ENCODE peak calls at places on chromosomes 13 and 19, in four cellular contexts. One of them, this sample, is unnamed.

GRCh38 chr19:21483589-21484170 is 21.7 kb upstream of the ZNF429 start:
- DNase-seq in body of pancreas: peak
- DNase-seq in fibroblast of pulmonary artery: peak
- DNase-seq in right atrium auricular region: no peak
- DNase-seq in this sample: no peak

GRCh38 chr13:113672002-113672651 is 5.1 kb downstream of the GRK1 start:
- DNase-seq in fibroblast of pulmonary artery: no peak
- DNase-seq in body of pancreas: no peak
- DNase-seq in right atrium auricular region: no peak
- DNase-seq in this sample: no peak

GRCh38 chr13:33740134-33740538 is 77.8 kb upstream of the RFC3 start:
- DNase-seq in right atrium auricular region: no peak
- DNase-seq in body of pancreas: no peak
- DNase-seq in fibroblast of pulmonary artery: peak
- DNase-seq in this sample: no peak

GRCh38 chr19:18112989-18113478 is 15.5 kb downstream of the MAST3 start:
- DNase-seq in fibroblast of pulmonary artery: peak
- DNase-seq in right atrium auricular region: peak
- DNase-seq in body of pancreas: peak
- DNase-seq in this sample: peak

GRCh38 chr13:34038326-34039068 is 220.5 kb downstream of the RFC3 start:
- DNase-seq in right atrium auricular region: no peak
- DNase-seq in fibroblast of pulmonary artery: no peak
- DNase-seq in body of pancreas: no peak
- DNase-seq in this sample: no peak

GRCh38 chr13:102847272-102848234 is 1.7 kb downstream of the ERCC5 start:
- DNase-seq in body of pancreas: no peak
- DNase-seq in right atrium auricular region: no peak
- DNase-seq in fibroblast of pulmonary artery: peak
- DNase-seq in this sample: peak

GRCh38 chr13:46983881-46984280 is 87.0 kb upstream of the HTR2A start:
- DNase-seq in right atrium auricular region: no peak
- DNase-seq in body of pancreas: no peak
- DNase-seq in fibroblast of pulmonary artery: peak
- DNase-seq in this sample: peak

GRCh38 chr13:46542833-46543232 is 10.1 kb upstream of the LRCH1 start:
- DNase-seq in body of pancreas: no peak
- DNase-seq in fibroblast of pulmonary artery: no peak
- DNase-seq in right atrium auricular region: no peak
- DNase-seq in this sample: no peak

GRCh38 chr19:45762870-45763631 is 6.0 kb downstream of the SIX5 start:
- DNase-seq in fibroblast of pulmonary artery: no peak
- DNase-seq in right atrium auricular region: no peak
- DNase-seq in body of pancreas: no peak
- DNase-seq in this sample: no peak

GRCh38 chr13:105341758-105342157 is 1193.7 kb downstream of the EFNB2 start:
- DNase-seq in right atrium auricular region: no peak
- DNase-seq in body of pancreas: no peak
- DNase-seq in fibroblast of pulmonary artery: no peak
- DNase-seq in this sample: no peak

GRCh38 chr19:23241433-23241832 is 8.8 kb downstream of the ZNF724 start:
- DNase-seq in right atrium auricular region: no peak
- DNase-seq in body of pancreas: no peak
- DNase-seq in fibroblast of pulmonary artery: no peak
- DNase-seq in this sample: no peak

GRCh38 chr19:48190288-48191284 is 20.1 kb downstream of the ZSWIM9 start:
- DNase-seq in fibroblast of pulmonary artery: peak
- DNase-seq in body of pancreas: peak
- DNase-seq in right atrium auricular region: no peak
- DNase-seq in this sample: peak

GRCh38 chr13:23794267-23795161 is 94.7 kb downstream of the MIPEP start:
- DNase-seq in right atrium auricular region: no peak
- DNase-seq in fibroblast of pulmonary artery: peak
- DNase-seq in body of pancreas: no peak
- DNase-seq in this sample: no peak

GRCh38 chr13:24208314-24208713 is 47.8 kb downstream of the SPATA13 start:
- DNase-seq in fibroblast of pulmonary artery: peak
- DNase-seq in body of pancreas: peak
- DNase-seq in right atrium auricular region: no peak
- DNase-seq in this sample: no peak

GRCh38 chr19:45345506-45345860 is 4.9 kb downstream of the KLC3 start:
- DNase-seq in body of pancreas: no peak
- DNase-seq in right atrium auricular region: no peak
- DNase-seq in fibroblast of pulmonary artery: no peak
- DNase-seq in this sample: no peak

GRCh38 chr13:21435710-21436151 is 23.4 kb downstream of the ZDHHC20 start:
- DNase-seq in fibroblast of pulmonary artery: peak
- DNase-seq in right atrium auricular region: peak
- DNase-seq in body of pancreas: peak
- DNase-seq in this sample: peak

GRCh38 chr13:45416521-45417125 is 1.6 kb downstream of the SLC25A30 start:
- DNase-seq in body of pancreas: no peak
- DNase-seq in fibroblast of pulmonary artery: no peak
- DNase-seq in right atrium auricular region: no peak
- DNase-seq in this sample: no peak

GRCh38 chr19:19551862-19552192 is 13.8 kb downstream of the CILP2 start:
- DNase-seq in body of pancreas: no peak
- DNase-seq in right atrium auricular region: no peak
- DNase-seq in fibroblast of pulmonary artery: no peak
- DNase-seq in this sample: no peak

GRCh38 chr13:24233351-24233901 is 72.9 kb downstream of the SPATA13 start:
- DNase-seq in right atrium auricular region: no peak
- DNase-seq in body of pancreas: no peak
- DNase-seq in fibroblast of pulmonary artery: peak
- DNase-seq in this sample: peak

GRCh38 chr13:111011899-111012298 is 97.0 kb upstream of the ANKRD10 start:
- DNase-seq in fibroblast of pulmonary artery: no peak
- DNase-seq in body of pancreas: no peak
- DNase-seq in right atrium auricular region: no peak
- DNase-seq in this sample: no peak

GRCh38 chr19:56333506-56333905 is 18.9 kb upstream of the ZSCAN5A start:
- DNase-seq in fibroblast of pulmonary artery: peak
- DNase-seq in right atrium auricular region: no peak
- DNase-seq in body of pancreas: peak
- DNase-seq in this sample: peak

GRCh38 chr19:48216933-48217332 is 38.8 kb downstream of the CARD8 start:
- DNase-seq in fibroblast of pulmonary artery: no peak
- DNase-seq in body of pancreas: no peak
- DNase-seq in right atrium auricular region: no peak
- DNase-seq in this sample: no peak

GRCh38 chr13:32824671-32825070 is 191.6 kb upstream of the KL start:
- DNase-seq in body of pancreas: no peak
- DNase-seq in right atrium auricular region: no peak
- DNase-seq in fibroblast of pulmonary artery: peak
- DNase-seq in this sample: peak

GRCh38 chr13:77031869-77032268 is 4.9 kb upstream of the FBXL3 start:
- DNase-seq in body of pancreas: no peak
- DNase-seq in right atrium auricular region: no peak
- DNase-seq in fibroblast of pulmonary artery: no peak
- DNase-seq in this sample: no peak

GRCh38 chr19:58218899-58219298 is 9.8 kb upstream of the ZNF544 start:
- DNase-seq in body of pancreas: no peak
- DNase-seq in fibroblast of pulmonary artery: peak
- DNase-seq in right atrium auricular region: no peak
- DNase-seq in this sample: no peak

GRCh38 chr13:58882556-58882955 is 1251.0 kb downstream of the PCDH17 start:
- DNase-seq in body of pancreas: no peak
- DNase-seq in right atrium auricular region: no peak
- DNase-seq in fibroblast of pulmonary artery: no peak
- DNase-seq in this sample: no peak

GRCh38 chr19:37997911-37998344 is 90.9 kb downstream of the SIPA1L3 start:
- DNase-seq in right atrium auricular region: no peak
- DNase-seq in fibroblast of pulmonary artery: peak
- DNase-seq in body of pancreas: peak
- DNase-seq in this sample: peak

GRCh38 chr19:17997969-17998826 is 9.8 kb upstream of the ARRDC2 start:
- DNase-seq in body of pancreas: no peak
- DNase-seq in right atrium auricular region: no peak
- DNase-seq in fibroblast of pulmonary artery: no peak
- DNase-seq in this sample: peak

GRCh38 chr13:109199280-109199679 is 569.9 kb downstream of the MYO16 start:
- DNase-seq in fibroblast of pulmonary artery: no peak
- DNase-seq in body of pancreas: no peak
- DNase-seq in right atrium auricular region: no peak
- DNase-seq in this sample: no peak

GRCh38 chr13:109200556-109200955 is 571.1 kb downstream of the MYO16 start:
- DNase-seq in right atrium auricular region: no peak
- DNase-seq in fibroblast of pulmonary artery: no peak
- DNase-seq in body of pancreas: no peak
- DNase-seq in this sample: no peak

GRCh38 chr13:109192306-109192705 is 562.9 kb downstream of the MYO16 start:
- DNase-seq in fibroblast of pulmonary artery: no peak
- DNase-seq in right atrium auricular region: no peak
- DNase-seq in body of pancreas: no peak
- DNase-seq in this sample: no peak

GRCh38 chr13:109198585-109198984 is 569.2 kb downstream of the MYO16 start:
- DNase-seq in fibroblast of pulmonary artery: peak
- DNase-seq in body of pancreas: no peak
- DNase-seq in right atrium auricular region: no peak
- DNase-seq in this sample: no peak

DNA sequence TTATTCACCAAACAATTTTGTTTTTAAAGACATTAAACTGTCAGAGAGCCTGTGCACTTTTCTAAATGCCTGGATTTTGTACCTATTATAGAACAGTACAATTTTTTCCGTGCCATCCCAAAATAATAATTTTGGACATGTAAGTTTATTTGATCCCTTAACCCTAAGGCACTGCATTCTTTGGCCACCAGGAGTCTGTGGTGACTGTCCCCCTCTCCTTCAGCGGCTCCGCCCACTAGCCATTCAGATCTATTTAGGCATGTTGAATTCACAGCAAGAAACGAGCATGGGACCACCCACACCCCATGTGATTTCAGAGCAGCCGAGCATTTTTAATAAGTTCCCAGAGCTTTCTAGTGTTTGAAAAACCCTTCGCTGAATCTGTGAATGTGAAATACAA is 567.5 kb downstream of the MYO16 start:
- DNase-seq in body of pancreas: no peak
- DNase-seq in right atrium auricular region: no peak
- DNase-seq in fibroblast of pulmonary artery: no peak
- DNase-seq in this sample: no peak
- TF ChIP-seq CTCF in body of pancreas: no peak
- TF ChIP-seq CTCF in right atrium auricular region: no peak
- TF ChIP-seq CTCF in fibroblast of pulmonary artery: no peak
- TF ChIP-seq CTCF in this sample: no peak

GRCh38 chr13:93116809-93117208 is 109.8 kb upstream of the GPC6 start:
- DNase-seq in body of pancreas: no peak
- DNase-seq in right atrium auricular region: no peak
- DNase-seq in fibroblast of pulmonary artery: no peak
- DNase-seq in this sample: peak
- TF ChIP-seq CTCF in body of pancreas: no peak
- TF ChIP-seq CTCF in right atrium auricular region: no peak
- TF ChIP-seq CTCF in fibroblast of pulmonary artery: no peak
- TF ChIP-seq CTCF in this sample: peak

GRCh38 chr13:52012512-52012836 is 276 bp downstream of the ALG11 start:
- DNase-seq in fibroblast of pulmonary artery: no peak
- DNase-seq in right atrium auricular region: no peak
- DNase-seq in body of pancreas: no peak
- DNase-seq in this sample: no peak

GRCh38 chr13:52011690-52012511 is at the start of gene ALG11:
- DNase-seq in right atrium auricular region: peak
- DNase-seq in fibroblast of pulmonary artery: peak
- DNase-seq in body of pancreas: peak
- DNase-seq in this sample: peak

GRCh38 chr13:52010890-52011689 is at the start of gene ATP7B:
- DNase-seq in right atrium auricular region: peak
- DNase-seq in body of pancreas: no peak
- DNase-seq in fibroblast of pulmonary artery: no peak
- DNase-seq in this sample: peak

GRCh38 chr13:52006491-52007245 is 4.6 kb downstream of the ATP7B start:
- DNase-seq in right atrium auricular region: no peak
- DNase-seq in body of pancreas: no peak
- DNase-seq in fibroblast of pulmonary artery: no peak
- DNase-seq in this sample: no peak

DNA sequence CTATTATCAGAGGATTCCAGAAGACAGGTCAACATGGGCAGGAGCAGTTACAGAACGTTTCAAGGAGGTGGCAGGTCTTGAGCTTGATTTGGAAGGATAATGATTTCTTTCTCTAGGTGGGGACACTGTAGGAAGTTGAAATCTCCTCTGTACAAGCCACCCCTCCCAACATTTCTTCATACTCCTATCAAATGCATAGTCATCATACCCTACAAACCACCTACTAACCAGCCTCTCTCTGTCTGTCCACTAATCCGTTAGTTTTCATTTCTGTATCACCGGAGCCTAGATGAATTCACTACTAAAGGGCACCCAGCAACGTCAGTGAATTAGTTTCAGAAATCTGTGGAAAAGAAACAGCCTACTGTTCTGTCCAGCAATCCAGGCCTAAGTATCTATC is 1.3 kb downstream of the ATP7B start:
- DNase-seq in right atrium auricular region: no peak
- DNase-seq in body of pancreas: no peak
- DNase-seq in fibroblast of pulmonary artery: no peak
- DNase-seq in this sample: no peak
- TF ChIP-seq CTCF in right atrium auricular region: no peak
- TF ChIP-seq CTCF in body of pancreas: no peak
- TF ChIP-seq CTCF in fibroblast of pulmonary artery: no peak
- TF ChIP-seq CTCF in this sample: no peak

GRCh38 chr19:15759962-15760565 is 22.3 kb downstream of the OR10H3 start:
- DNase-seq in body of pancreas: no peak
- DNase-seq in fibroblast of pulmonary artery: no peak
- DNase-seq in right atrium auricular region: no peak
- DNase-seq in this sample: no peak
- TF ChIP-seq CTCF in body of pancreas: no peak
- TF ChIP-seq CTCF in fibroblast of pulmonary artery: no peak
- TF ChIP-seq CTCF in right atrium auricular region: peak
- TF ChIP-seq CTCF in this sample: no peak

GRCh38 chr19:33559996-33560395 is 38.4 kb upstream of the PEPD start:
- DNase-seq in fibroblast of pulmonary artery: no peak
- DNase-seq in right atrium auricular region: no peak
- DNase-seq in body of pancreas: no peak
- DNase-seq in this sample: no peak
- TF ChIP-seq CTCF in fibroblast of pulmonary artery: no peak
- TF ChIP-seq CTCF in right atrium auricular region: no peak
- TF ChIP-seq CTCF in body of pancreas: no peak
- TF ChIP-seq CTCF in this sample: no peak

DNA sequence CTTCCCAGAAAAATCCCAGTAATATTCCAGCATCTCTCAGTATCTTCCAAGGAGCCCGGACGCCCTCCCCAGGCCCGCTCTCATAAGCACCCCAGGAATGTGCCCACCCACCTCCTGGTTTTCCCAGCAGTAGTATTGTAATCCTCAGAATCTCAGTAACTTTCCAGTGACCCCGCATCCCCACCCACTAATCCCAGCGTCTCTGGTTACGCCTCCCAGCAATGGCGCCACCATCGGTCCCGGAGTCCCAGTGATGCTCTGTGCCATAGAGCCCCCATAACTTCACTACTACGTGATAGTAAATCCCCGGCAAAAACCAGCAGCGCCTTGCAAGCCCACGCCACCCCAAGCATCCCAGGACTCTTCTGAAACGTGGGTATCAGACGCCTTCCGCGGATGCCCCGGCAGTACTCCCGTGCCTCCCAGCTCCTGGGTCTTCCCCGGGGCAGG is 961 bp upstream of the PNPLA6 start:
- DNase-seq in right atrium auricular region: peak
- DNase-seq in body of pancreas: peak
- DNase-seq in fibroblast of pulmonary artery: peak
- DNase-seq in this sample: peak
- TF ChIP-seq CTCF in right atrium auricular region: peak
- TF ChIP-seq CTCF in body of pancreas: no peak
- TF ChIP-seq CTCF in fibroblast of pulmonary artery: peak
- TF ChIP-seq CTCF in this sample: peak

This sample was measured in hepatocyte.